ENCODE peak calls at places on chromosome 14, in seven cellular contexts. J, M, N, Z, D, O and X are unnamed samples. For H3K4me1 and H3K27me3, the result is how much of the 10 kb centered on the place peaks cover.

GRCh38 chr14:37712976-37713431 is 117.6 kb downstream of the TTC6 start:
- DNase-seq in D (no peak), O (no peak), N (no peak), Z (no peak), M (no peak), J (no peak), X (no peak)

GRCh38 chr14:102493585-102493984 is 16.0 kb downstream of the ANKRD9 start:
- DNase-seq in M (no peak), J (no peak), Z (no peak), D (no peak), N (no peak), O (no peak), X (peak)

GRCh38 chr14:53190938-53191337 is 37.8 kb upstream of the DDHD1 start:
- DNase-seq in N (no peak), Z (no peak), D (no peak), J (no peak), O (no peak), M (no peak), X (no peak)

GRCh38 chr14:98082833-98083232 is 1189.2 kb downstream of the BCL11B start:
- DNase-seq in N (no peak), O (no peak), J (no peak), M (no peak), D (no peak), Z (no peak), X (no peak)

GRCh38 chr14:67010602-67011001 is 178.6 kb upstream of the GARIN2 start:
- DNase-seq in N (no peak), D (no peak), Z (no peak), J (no peak), O (no peak), M (no peak), X (no peak)

GRCh38 chr14:55102141-55102547 is 26.9 kb upstream of the LGALS3 start:
- DNase-seq in O (peak), M (peak), N (peak), J (peak), Z (peak), D (peak), X (peak)

GRCh38 chr14:98437113-98437512 is 834.9 kb downstream of the BCL11B start:
- DNase-seq in J (no peak), M (no peak), D (no peak), Z (no peak), N (no peak), O (no peak), X (no peak)

GRCh38 chr14:104681689-104682074 is 7.7 kb upstream of the INF2 start:
- DNase-seq in N (peak), Z (peak), M (peak), O (peak), J (peak), D (peak), X (peak)

GRCh38 chr14:40911161-40911560 is 695.5 kb upstream of the LRFN5 start:
- DNase-seq in J (no peak), O (no peak), N (no peak), D (no peak), Z (no peak), M (no peak), X (no peak)

GRCh38 chr14:90281261-90281660 is 24.9 kb downstream of the PSMC1 start:
- DNase-seq in O (no peak), J (peak), D (no peak), N (no peak), M (no peak), Z (no peak), X (no peak)

GRCh38 chr14:55438066-55438683 is 2.2 kb downstream of the TBPL2 start:
- DNase-seq in N (peak), M (no peak), Z (no peak), D (peak), J (no peak), O (peak), X (no peak)

GRCh38 chr14:96888593-96888992 is 91.4 kb downstream of the VRK1 start:
- DNase-seq in J (no peak), O (no peak), N (no peak), M (no peak), Z (no peak), D (peak), X (no peak)

GRCh38 chr14:102917056-102917385 is 5.4 kb upstream of the AMN start:
- DNase-seq in O (no peak), N (no peak), Z (peak), D (no peak), J (no peak), M (no peak), X (peak)

GRCh38 chr14:23364164-23364571 is 804 bp downstream of the EFS start:
- DNase-seq in D (peak), Z (no peak), J (no peak), N (no peak), O (no peak), M (no peak), X (no peak)

GRCh38 chr14:53358166-53358565 is 205.0 kb upstream of the DDHD1 start:
- DNase-seq in O (no peak), Z (no peak), N (no peak), D (no peak), J (no peak), M (no peak), X (no peak)

GRCh38 chr14:73785336-73785833 is 66.2 kb upstream of the PTGR2 start:
- DNase-seq in M (no peak), D (peak), N (peak), J (no peak), Z (peak), O (peak), X (peak)
- H3K4me1 ChIP-seq in M (half or more), D (under half), N (under half), J (under half), Z (under half), O (half or more), X (under half)

DNA sequence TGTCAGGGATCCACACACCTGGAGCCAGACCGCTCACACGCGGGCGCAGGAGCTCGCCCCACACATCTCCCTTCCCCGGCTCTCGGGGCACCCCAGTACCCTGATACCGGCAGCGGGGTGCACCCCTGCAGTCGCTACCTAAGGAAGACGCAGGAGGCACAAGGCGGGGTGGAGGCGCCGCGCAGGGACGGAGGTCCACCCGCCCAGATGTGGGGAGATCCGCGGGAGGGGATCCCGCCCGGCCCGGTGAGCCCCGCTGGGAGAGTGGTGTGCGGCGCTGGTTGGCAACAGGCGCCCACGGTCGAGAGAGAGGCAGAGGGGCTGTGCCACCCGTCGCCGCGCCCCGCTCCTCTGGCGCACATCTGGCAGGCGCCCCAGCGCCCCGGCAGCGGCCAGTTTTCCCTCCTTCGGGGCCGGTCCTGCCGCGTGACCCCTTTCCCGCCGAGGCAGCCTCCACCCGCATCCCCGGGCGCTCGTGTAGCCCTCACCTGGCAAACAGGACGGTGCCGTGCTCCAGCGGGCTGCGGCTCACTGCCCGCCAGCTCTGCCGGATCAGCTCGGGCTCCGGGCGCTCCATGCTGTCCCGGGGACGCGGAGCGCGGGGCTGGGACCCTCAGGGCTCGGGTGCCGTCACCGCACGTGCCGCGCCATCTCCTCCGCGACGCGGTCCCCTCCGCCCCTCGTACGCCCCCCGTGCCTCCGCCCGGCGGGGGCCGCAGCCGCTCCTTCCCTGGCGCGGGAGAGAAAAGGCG is 469 bp downstream of the NGB start:
- DNase-seq in N (no peak), O (no peak), M (no peak), D (no peak), Z (no peak), J (no peak), X (no peak)
- H3K27me3 ChIP-seq in N (under half), O (half or more), M (half or more), D (under half), Z (under half), J (under half), X (under half)

DNA sequence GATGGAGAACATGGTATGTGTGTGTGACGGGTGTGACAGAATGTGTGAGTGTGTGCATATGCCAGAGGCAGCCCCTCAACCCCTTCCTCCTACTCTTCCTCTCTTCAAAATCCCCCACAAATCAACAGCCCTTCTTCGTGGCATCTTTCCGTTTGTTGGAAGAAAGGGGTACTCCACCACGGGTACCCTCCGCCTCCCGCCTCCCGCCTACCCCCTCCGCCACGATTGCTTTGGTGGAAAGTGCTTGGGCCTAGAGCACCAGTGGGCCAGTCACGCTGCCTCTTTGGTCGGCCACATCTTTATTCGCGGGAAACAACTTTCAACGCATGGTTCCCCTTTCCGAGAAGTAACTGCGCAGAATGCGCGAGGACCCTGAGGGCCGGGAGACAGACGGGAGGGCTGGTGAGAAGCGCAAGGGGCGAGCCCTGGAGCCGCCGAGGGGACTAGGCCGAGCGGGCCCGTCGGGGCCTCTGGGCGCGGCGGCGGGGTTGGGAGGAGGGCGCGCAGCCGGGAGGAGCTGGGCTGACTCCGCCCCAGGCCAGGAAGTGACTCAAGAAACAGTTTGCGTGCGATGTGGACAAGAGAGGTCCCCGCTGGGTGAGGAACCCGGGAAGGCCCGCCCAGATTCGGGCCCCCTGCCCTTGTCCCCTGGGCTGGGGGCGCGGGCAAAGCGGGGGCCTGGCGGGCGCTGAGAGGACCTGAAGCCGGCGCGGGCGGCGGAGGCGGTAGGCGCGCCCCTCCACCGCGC is at the start of the genes CBLN3 and KHNYN:
- DNase-seq in Z (peak), J (peak), M (peak), O (peak), D (peak), N (peak), X (peak)
- H3K4me1 ChIP-seq in Z (half or more), J (under half), M (half or more), O (under half), D (under half), N (under half), X (under half)

GRCh38 chr14:73237786-73238261 is 518 bp downstream of the PAPLN start:
- DNase-seq in M (no peak), N (no peak), J (no peak), O (no peak), Z (no peak), D (no peak), X (no peak)

GRCh38 chr14:73238262-73238852 is 1.1 kb downstream of the PAPLN start:
- DNase-seq in D (peak), Z (no peak), M (no peak), J (no peak), N (peak), O (no peak), X (no peak)

GRCh38 chr14:73237219-73237785 is at the start of gene PAPLN:
- DNase-seq in O (no peak), M (no peak), Z (peak), J (peak), N (peak), D (no peak), X (peak)

GRCh38 chr14:73239463-73240241 is 2.3 kb downstream of the PAPLN start:
- DNase-seq in Z (peak), O (peak), M (peak), N (no peak), J (peak), D (no peak), X (peak)

DNA sequence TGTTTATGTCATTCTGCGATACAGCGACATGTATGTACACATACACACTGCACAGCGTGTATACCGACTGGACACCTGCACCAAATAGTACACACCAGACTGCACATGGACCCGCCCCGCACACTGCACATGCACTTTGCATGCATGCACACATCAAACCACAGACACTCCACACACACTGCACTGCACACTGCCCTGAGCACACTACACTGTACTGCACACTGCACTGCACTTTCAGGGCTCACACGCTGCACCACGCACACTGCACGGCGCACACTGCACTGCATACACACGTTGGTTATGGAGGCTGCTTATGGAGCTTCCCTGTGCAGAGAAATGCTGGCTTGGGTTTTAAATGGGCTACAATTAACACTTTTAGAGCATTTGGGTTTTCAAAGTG is 1.6 kb downstream of the PAPLN start:
- DNase-seq in M (no peak), D (no peak), O (no peak), Z (no peak), N (no peak), J (no peak), X (peak)
- H3K27me3 ChIP-seq in M (half or more), D (under half), O (half or more), Z (under half), N (under half), J (under half), X (under half)

DNA sequence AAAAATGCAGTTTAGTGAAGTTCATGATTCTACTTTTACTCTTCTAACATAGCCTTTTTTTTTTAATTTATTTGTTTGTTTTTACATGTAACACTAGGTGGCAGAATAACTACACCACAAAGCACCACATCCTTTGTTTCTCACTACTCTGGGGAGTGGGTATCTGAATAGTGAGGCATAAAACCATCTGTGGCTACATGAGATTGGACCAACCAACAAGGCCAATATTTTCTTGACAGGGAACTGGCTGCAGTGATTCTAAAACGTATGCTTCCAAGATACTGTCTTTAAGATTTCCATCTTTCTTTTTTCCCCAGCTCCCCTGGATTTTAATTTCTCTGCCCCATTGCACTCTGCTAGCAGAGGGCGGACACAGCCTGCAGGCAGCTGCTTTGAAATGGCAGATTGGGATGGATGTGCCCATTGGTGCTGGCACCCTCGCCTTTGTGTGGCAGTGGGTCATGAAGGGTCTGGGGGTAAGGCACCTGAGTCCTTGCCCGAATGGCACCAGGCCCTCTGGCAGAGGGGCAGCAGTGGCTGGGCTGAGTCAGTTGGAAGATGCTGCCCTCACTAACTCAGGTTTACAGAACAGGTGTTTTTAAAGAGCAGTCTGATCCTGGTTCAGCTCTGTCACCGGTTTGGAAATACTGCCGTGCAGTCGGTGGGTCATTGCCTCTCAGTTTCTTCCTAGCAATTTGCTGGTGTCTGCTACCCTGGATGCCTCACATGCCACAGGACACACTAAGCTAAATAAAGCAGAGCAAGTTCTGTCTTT is 429.1 kb downstream of the RAD51B start:
- DNase-seq in N (peak), M (no peak), Z (no peak), O (peak), D (peak), J (no peak), X (no peak)
- H3K4me1 ChIP-seq in N (under half), M (half or more), Z (half or more), O (half or more), D (half or more), J (under half), X (under half)